ENCODE peak calls at places on chromosome 5, in four cellular contexts. D, H, M and V are unnamed samples.

GRCh38 chr5:33936381-33937016 is at the start of gene RXFP3:
- DNase-seq in D (no peak), H (peak), M (no peak), V (no peak)

GRCh38 chr5:77431286-77431685 is 60.8 kb downstream of the WDR41 start:
- DNase-seq in D (no peak), H (no peak), M (no peak), V (no peak)

GRCh38 chr5:150500328-150500841 is 7.5 kb upstream of the NDST1 start:
- DNase-seq in D (no peak), H (no peak), M (no peak), V (no peak)

GRCh38 chr5:61344187-61344944 is 12.3 kb downstream of the ZSWIM6 start:
- DNase-seq in D (no peak), H (no peak), M (no peak), V (no peak)

GRCh38 chr5:135565691-135566421 is 12.9 kb downstream of the CXCL14 start:
- DNase-seq in D (no peak), H (peak), M (peak), V (peak)

GRCh38 chr5:88734191-88734640 is 148.8 kb downstream of the MEF2C start:
- DNase-seq in D (no peak), H (no peak), M (peak), V (no peak)

GRCh38 chr5:32753051-32753450 is 41.9 kb downstream of the NPR3 start:
- DNase-seq in D (no peak), H (peak), M (no peak), V (peak)

GRCh38 chr5:137119321-137119720 is 379.8 kb downstream of the SPOCK1 start:
- DNase-seq in D (no peak), H (no peak), M (no peak), V (no peak)

GRCh38 chr5:171462136-171462927 is 42.9 kb downstream of the FGF18 start:
- DNase-seq in D (no peak), H (no peak), M (no peak), V (no peak)

GRCh38 chr5:170896779-170897178 is 35.0 kb downstream of the RANBP17 start:
- DNase-seq in D (no peak), H (peak), M (peak), V (no peak)

GRCh38 chr5:97542469-97542868 is 359.4 kb upstream of the RIOK2 start:
- DNase-seq in D (no peak), H (no peak), M (no peak), V (no peak)

GRCh38 chr5:96629774-96630173 is 32.4 kb upstream of the CAST start:
- DNase-seq in D (no peak), H (peak), M (no peak), V (peak)

GRCh38 chr5:61327761-61328753 is 4.0 kb upstream of the ZSWIM6 start:
- DNase-seq in D (no peak), H (peak), M (no peak), V (no peak)

GRCh38 chr5:4230531-4230904 is 634.9 kb downstream of the IRX1 start:
- DNase-seq in D (no peak), H (no peak), M (no peak), V (no peak)

GRCh38 chr5:104418056-104418455 is 855.5 kb upstream of the NUDT12 start:
- DNase-seq in D (no peak), H (no peak), M (no peak), V (no peak)

GRCh38 chr5:67425514-67425913 is 228.9 kb upstream of the CD180 start:
- DNase-seq in D (peak), H (no peak), M (no peak), V (no peak)

GRCh38 chr5:74556631-74557595 is 83.6 kb downstream of the ENC1 start:
- DNase-seq in D (no peak), H (peak), M (no peak), V (no peak)

GRCh38 chr5:67120032-67120431 is 76.6 kb downstream of the CD180 start:
- DNase-seq in D (no peak), H (no peak), M (no peak), V (no peak)

GRCh38 chr5:66743344-66743743 is 147.2 kb downstream of the MAST4 start:
- DNase-seq in D (no peak), H (no peak), M (no peak), V (no peak)

GRCh38 chr5:68187268-68188055 is 28.1 kb upstream of the PIK3R1 start:
- DNase-seq in D (no peak), H (peak), M (peak), V (no peak)

GRCh38 chr5:138331449-138332368 is at the start of gene CDC25C:
- DNase-seq in D (peak), H (peak), M (peak), V (peak)

GRCh38 chr5:61280766-61281427 is 51.2 kb upstream of the ZSWIM6 start:
- DNase-seq in D (no peak), H (no peak), M (no peak), V (no peak)

GRCh38 chr5:33313150-33313549 is 127.6 kb upstream of the TARS1 start:
- DNase-seq in D (peak), H (peak), M (no peak), V (peak)

GRCh38 chr5:10307206-10308148 is at the start of gene CMBL:
- DNase-seq in D (no peak), H (peak), M (peak), V (no peak)

GRCh38 chr5:145681686-145682085 is 153.5 kb downstream of the PRELID2 start:
- DNase-seq in D (peak), H (peak), M (peak), V (peak)

GRCh38 chr5:5688194-5688924 is 265.9 kb downstream of the ICE1 start:
- DNase-seq in D (no peak), H (no peak), M (no peak), V (no peak)

GRCh38 chr5:1315709-1316587 is 21.1 kb upstream of the TERT start:
- DNase-seq in D (no peak), H (peak), M (peak), V (no peak)

GRCh38 chr5:10420468-10420867 is 21.2 kb upstream of the ROPN1L start:
- DNase-seq in D (no peak), H (no peak), M (no peak), V (no peak)

GRCh38 chr5:92378961-92379611 is 996.0 kb upstream of the ARRDC3 start:
- DNase-seq in D (peak), H (peak), M (no peak), V (no peak)

GRCh38 chr5:76438025-76438424 is 34.9 kb downstream of the IQGAP2 start:
- DNase-seq in D (no peak), H (no peak), M (no peak), V (no peak)

GRCh38 chr5:100479079-100479688 is 56.0 kb upstream of the FAM174A start:
- DNase-seq in D (no peak), H (peak), M (no peak), V (no peak)

GRCh38 chr5:38157024-38157423 is 101.3 kb upstream of the EGFLAM start:
- DNase-seq in D (no peak), H (no peak), M (no peak), V (no peak)
- TF ChIP-seq CTCF in D (no peak), H (no peak), M (no peak), V (no peak)

DNA sequence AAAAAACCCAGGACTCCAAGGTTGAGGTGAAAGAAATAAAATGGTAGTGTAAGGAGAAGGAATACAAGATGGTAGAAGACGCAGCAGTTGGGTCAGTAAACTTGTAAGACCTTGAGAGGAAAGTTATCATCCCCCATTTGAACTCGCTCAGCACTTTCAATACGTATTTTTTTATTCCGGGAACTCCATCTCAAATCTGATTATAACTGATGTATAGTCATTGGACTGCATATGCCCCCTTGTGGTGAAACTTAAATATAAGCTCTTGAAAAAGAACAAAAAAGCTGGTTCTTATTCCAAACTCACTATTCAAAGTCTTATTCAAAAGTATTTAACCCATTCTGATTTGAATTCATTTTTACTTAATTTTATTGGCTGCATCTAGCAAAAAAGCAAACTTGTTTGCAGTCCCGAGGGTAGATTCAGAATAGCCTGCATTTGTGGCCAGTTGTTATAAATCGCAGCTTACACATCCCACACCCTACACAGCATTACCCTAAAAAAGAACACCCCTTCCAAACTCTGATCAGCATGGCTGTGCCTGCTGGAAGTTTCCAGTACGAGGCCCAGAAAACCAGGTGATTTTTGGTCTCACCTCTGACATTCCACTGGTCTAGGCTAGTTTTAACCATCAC is 118.0 kb downstream of the ESM1 start:
- DNase-seq in D (no peak), H (peak), M (no peak), V (peak)
- TF ChIP-seq CTCF in D (peak), H (peak), M (peak), V (peak)

DNA sequence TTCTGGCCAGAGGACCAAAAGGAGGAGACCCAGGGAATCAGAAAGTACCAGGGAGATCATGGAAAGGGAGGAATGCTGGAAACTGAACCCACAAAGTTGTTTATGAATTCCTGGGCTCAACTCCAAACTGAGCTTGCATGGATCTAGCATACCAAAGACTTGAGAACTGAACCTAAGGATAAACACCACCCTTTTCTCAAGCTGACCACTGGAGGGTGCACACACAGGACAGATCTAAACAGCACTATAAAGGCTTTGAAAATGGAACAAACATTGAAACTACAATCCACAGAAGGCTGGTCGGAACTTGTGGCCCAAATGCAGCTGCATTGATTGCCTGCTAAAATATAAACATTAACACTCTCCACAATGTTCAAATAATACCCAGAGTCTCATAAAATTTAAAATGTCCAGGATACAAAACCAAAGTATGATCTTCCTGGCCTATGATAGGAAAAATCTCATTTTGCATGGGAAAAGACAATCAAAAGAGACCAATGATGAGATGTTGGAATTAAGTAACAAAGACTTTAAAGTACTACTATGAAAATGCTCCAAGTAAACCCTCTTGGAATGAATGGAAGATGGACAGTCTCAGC is 15.6 kb upstream of the IRF1 start:
- DNase-seq in D (no peak), H (peak), M (peak), V (peak)
- TF ChIP-seq CTCF in D (peak), H (peak), M (peak), V (peak)

GRCh38 chr5:15286659-15287058 is 213.3 kb upstream of the FBXL7 start:
- DNase-seq in D (no peak), H (peak), M (peak), V (no peak)
- TF ChIP-seq CTCF in D (peak), H (peak), M (peak), V (peak)

GRCh38 chr5:179623001-179623905 is at the start of gene HNRNPH1:
- DNase-seq in D (peak), H (peak), M (peak), V (peak)
- TF ChIP-seq CTCF in D (no peak), H (no peak), M (no peak), V (no peak)